ENCODE peak calls at places on chromosomes 12 and 14, in six cellular contexts. W, G, M, F, P and T are unnamed samples.

GRCh38 chr12:21539797-21540196 is 13.7 kb downstream of the SPX start:
- DNase-seq in W (no peak), G (no peak), M (no peak), F (no peak), P (no peak), T (no peak)

GRCh38 chr14:104184506-104184905 is 46.1 kb downstream of the KIF26A start:
- DNase-seq in W (no peak), G (no peak), M (no peak), F (no peak), P (no peak), T (no peak)

GRCh38 chr14:25150934-25151790 is 101.2 kb upstream of the STXBP6 start:
- DNase-seq in W (no peak), G (peak), M (peak), F (no peak), P (no peak), T (peak)

GRCh38 chr12:31728289-31728916 is 418 bp downstream of the AMN1 start:
- DNase-seq in W (peak), G (no peak), M (no peak), F (peak), P (no peak), T (peak)

GRCh38 chr12:24921251-24922038 is 27.5 kb downstream of the BCAT1 start:
- DNase-seq in W (no peak), G (no peak), M (no peak), F (no peak), P (no peak), T (no peak)

GRCh38 chr14:65738339-65738738 is 325.8 kb downstream of the FUT8 start:
- DNase-seq in W (no peak), G (no peak), M (no peak), F (no peak), P (no peak), T (no peak)

GRCh38 chr12:127773520-127773919 is 493.4 kb upstream of the TMEM132C start:
- DNase-seq in W (no peak), G (no peak), M (peak), F (no peak), P (no peak), T (no peak)

GRCh38 chr12:55935742-55936151 is 4.8 kb downstream of the DGKA start:
- DNase-seq in W (peak), G (no peak), M (no peak), F (peak), P (no peak), T (no peak)

GRCh38 chr12:94623161-94623920 is 27.0 kb downstream of the TMCC3 start:
- DNase-seq in W (no peak), G (no peak), M (no peak), F (no peak), P (no peak), T (peak)

GRCh38 chr12:125114365-125115141 is 49.3 kb downstream of the AACS start:
- DNase-seq in W (no peak), G (no peak), M (no peak), F (no peak), P (no peak), T (peak)

GRCh38 chr12:66453111-66453510 is 150.8 kb downstream of the HELB start:
- DNase-seq in W (no peak), G (no peak), M (no peak), F (no peak), P (no peak), T (no peak)

GRCh38 chr12:128794661-128795529 is 28.9 kb downstream of the SLC15A4 start:
- DNase-seq in W (no peak), G (no peak), M (no peak), F (no peak), P (no peak), T (peak)

GRCh38 chr14:100448376-100448775 is 125.2 kb downstream of the SLC25A47 start:
- DNase-seq in W (no peak), G (no peak), M (no peak), F (no peak), P (no peak), T (no peak)

GRCh38 chr14:26401170-26401968 is 196.5 kb downstream of the NOVA1 start:
- DNase-seq in W (no peak), G (no peak), M (no peak), F (no peak), P (no peak), T (no peak)

GRCh38 chr12:86006727-86007126 is 132.6 kb downstream of the NTS start:
- DNase-seq in W (no peak), G (no peak), M (no peak), F (no peak), P (no peak), T (no peak)

GRCh38 chr12:108884116-108885012 is 4.5 kb downstream of the DAO start:
- DNase-seq in W (peak), G (no peak), M (peak), F (peak), P (no peak), T (peak)

GRCh38 chr14:67683821-67684220 is 9.4 kb upstream of the VTI1B start:
- DNase-seq in W (no peak), G (no peak), M (no peak), F (no peak), P (no peak), T (no peak)

GRCh38 chr12:93841671-93842070 is 164.5 kb downstream of the CRADD start:
- DNase-seq in W (no peak), G (no peak), M (no peak), F (no peak), P (no peak), T (no peak)

GRCh38 chr14:65704850-65705249 is 292.3 kb downstream of the FUT8 start:
- DNase-seq in W (no peak), G (no peak), M (no peak), F (no peak), P (no peak), T (peak)

GRCh38 chr12:126198516-126198915 is 1133.3 kb downstream of the AACS start:
- DNase-seq in W (no peak), G (no peak), M (no peak), F (no peak), P (no peak), T (no peak)

GRCh38 chr14:96409701-96410100 is 17.8 kb downstream of the AK7 start:
- DNase-seq in W (peak), G (no peak), M (no peak), F (no peak), P (no peak), T (no peak)

GRCh38 chr12:122992386-122992785 is 11.9 kb downstream of the ARL6IP4 start:
- DNase-seq in W (no peak), G (no peak), M (peak), F (peak), P (no peak), T (no peak)

GRCh38 chr12:76029982-76030377 is 1.6 kb downstream of the PHLDA1 start:
- DNase-seq in W (peak), G (no peak), M (peak), F (no peak), P (no peak), T (no peak)

GRCh38 chr14:50402965-50403364 is 6.3 kb upstream of the CDKL1 start:
- DNase-seq in W (no peak), G (no peak), M (no peak), F (no peak), P (no peak), T (no peak)

GRCh38 chr12:45343269-45344051 is 127.6 kb downstream of the ANO6 start:
- DNase-seq in W (no peak), G (no peak), M (no peak), F (no peak), P (no peak), T (no peak)

GRCh38 chr12:66345212-66345611 is 42.9 kb downstream of the HELB start:
- DNase-seq in W (no peak), G (no peak), M (no peak), F (no peak), P (no peak), T (no peak)

GRCh38 chr12:64522316-64522715 is 70.4 kb downstream of the TBK1 start:
- DNase-seq in W (no peak), G (no peak), M (no peak), F (no peak), P (peak), T (peak)

GRCh38 chr12:62642509-62642908 is 175.9 kb downstream of the MON2 start:
- DNase-seq in W (no peak), G (no peak), M (no peak), F (no peak), P (no peak), T (no peak)

GRCh38 chr14:53670701-53671100 is 285.9 kb downstream of the BMP4 start:
- DNase-seq in W (no peak), G (peak), M (no peak), F (no peak), P (peak), T (no peak)

GRCh38 chr14:104563742-104564615 is 15.6 kb upstream of the C14orf180 start:
- DNase-seq in W (peak), G (no peak), M (peak), F (peak), P (no peak), T (peak)

GRCh38 chr12:14635776-14636175 is 60.6 kb downstream of the GUCY2C start:
- DNase-seq in W (no peak), G (no peak), M (no peak), F (no peak), P (no peak), T (no peak)

GRCh38 chr12:14643247-14643646 is 53.2 kb downstream of the GUCY2C start:
- DNase-seq in W (no peak), G (no peak), M (no peak), F (no peak), P (no peak), T (no peak)

GRCh38 chr12:14638066-14638465 is 58.3 kb downstream of the GUCY2C start:
- DNase-seq in W (no peak), G (no peak), M (no peak), F (no peak), P (no peak), T (no peak)
- TF ChIP-seq CTCF in W (no peak), G (no peak), M (no peak), F (no peak), P (no peak), T (no peak)

GRCh38 chr14:55577229-55577628 is 2.8 kb upstream of the KTN1 start:
- DNase-seq in W (no peak), G (no peak), M (no peak), F (no peak), P (no peak), T (peak)

GRCh38 chr14:55581011-55581806 is 1.2 kb downstream of the KTN1 start:
- DNase-seq in W (peak), G (no peak), M (no peak), F (peak), P (no peak), T (peak)

GRCh38 chr14:55580401-55581010 is 499 bp downstream of the KTN1 start:
- DNase-seq in W (peak), G (no peak), M (peak), F (peak), P (no peak), T (peak)

GRCh38 chr14:55579724-55580400 is at the start of gene KTN1:
- DNase-seq in W (peak), G (no peak), M (peak), F (peak), P (no peak), T (peak)

GRCh38 chr14:55578511-55578910 is 1.5 kb upstream of the KTN1 start:
- DNase-seq in W (no peak), G (no peak), M (peak), F (no peak), P (no peak), T (no peak)
- H3K4me3 ChIP-seq in W (no peak), G (peak), M (peak), F (peak), P (peak), T (no peak)

GRCh38 chr14:76644875-76645518 is 116.3 kb upstream of the VASH1 start:
- DNase-seq in W (peak), G (no peak), M (peak), F (no peak), P (no peak), T (peak)
- TF ChIP-seq CTCF in W (no peak), G (peak), M (peak), F (peak), P (peak), T (peak)

DNA sequence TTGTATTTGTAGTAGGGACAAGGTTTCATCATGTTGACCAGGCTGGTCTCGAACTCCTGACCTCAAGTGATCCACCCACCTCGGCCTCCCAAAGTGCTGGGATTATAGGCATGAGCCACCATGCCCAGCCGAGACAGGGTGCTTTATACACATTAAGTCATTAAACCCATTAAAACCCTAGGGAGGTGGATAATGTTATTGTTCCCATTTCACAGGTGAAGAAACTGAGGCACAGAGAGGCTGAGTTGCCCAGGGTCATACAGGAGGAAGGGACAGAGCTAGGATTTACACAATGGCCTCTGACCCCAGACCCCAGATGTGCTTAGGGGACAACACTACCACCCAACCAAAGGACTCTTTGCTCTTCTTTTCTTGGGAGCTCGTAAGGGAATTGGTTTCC is 51.0 kb upstream of the RIN3 start:
- DNase-seq in W (no peak), G (no peak), M (no peak), F (no peak), P (no peak), T (no peak)
- H3K4me3 ChIP-seq in W (no peak), G (no peak), M (no peak), F (no peak), P (no peak), T (no peak)

GRCh38 chr12:10896854-10897253 is 12.5 kb downstream of the TAS2R13 start:
- DNase-seq in W (no peak), G (no peak), M (no peak), F (no peak), P (no peak), T (no peak)

GRCh38 chr12:10900972-10901371 is 8.4 kb downstream of the TAS2R13 start:
- DNase-seq in W (no peak), G (no peak), M (no peak), F (no peak), P (no peak), T (no peak)

GRCh38 chr12:10904686-10905085 is 4.7 kb downstream of the TAS2R13 start:
- DNase-seq in W (no peak), G (no peak), M (no peak), F (no peak), P (no peak), T (no peak)

GRCh38 chr12:10900530-10900929 is 8.8 kb downstream of the TAS2R13 start:
- DNase-seq in W (no peak), G (no peak), M (no peak), F (no peak), P (no peak), T (no peak)

DNA sequence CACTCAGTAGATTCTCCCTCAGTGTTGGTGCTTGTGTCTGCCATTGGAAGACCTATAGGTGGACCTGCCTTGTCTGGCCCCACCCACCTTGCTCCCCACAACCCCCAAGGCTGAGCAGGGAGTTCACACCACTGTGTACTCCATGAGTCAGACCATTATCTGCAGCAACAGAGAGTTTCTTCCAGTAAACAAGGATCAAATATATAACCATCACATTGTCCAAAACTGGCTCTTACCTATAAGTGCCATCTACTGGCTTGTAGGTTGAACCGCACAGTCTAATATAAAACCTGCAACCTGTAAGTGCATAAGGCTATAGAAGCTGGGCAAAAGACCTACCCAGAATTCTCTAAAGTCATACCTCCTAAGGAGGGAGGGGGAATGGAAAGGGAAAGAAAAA is 7.9 kb downstream of the TAS2R13 start:
- DNase-seq in W (no peak), G (no peak), M (no peak), F (no peak), P (no peak), T (no peak)
- TF ChIP-seq CTCF in W (no peak), G (peak), M (no peak), F (no peak), P (no peak), T (no peak)

GRCh38 chr12:132812631-132813305 is 15.9 kb downstream of the GOLGA3 start:
- DNase-seq in W (no peak), G (no peak), M (no peak), F (no peak), P (peak), T (no peak)

GRCh38 chr12:132814232-132814631 is 14.4 kb downstream of the GOLGA3 start:
- DNase-seq in W (no peak), G (no peak), M (no peak), F (no peak), P (no peak), T (no peak)

GRCh38 chr12:132813443-132813842 is 15.2 kb downstream of the GOLGA3 start:
- DNase-seq in W (no peak), G (no peak), M (no peak), F (no peak), P (no peak), T (peak)

GRCh38 chr12:132824053-132824452 is 4.6 kb downstream of the GOLGA3 start:
- DNase-seq in W (no peak), G (no peak), M (no peak), F (no peak), P (no peak), T (no peak)

DNA sequence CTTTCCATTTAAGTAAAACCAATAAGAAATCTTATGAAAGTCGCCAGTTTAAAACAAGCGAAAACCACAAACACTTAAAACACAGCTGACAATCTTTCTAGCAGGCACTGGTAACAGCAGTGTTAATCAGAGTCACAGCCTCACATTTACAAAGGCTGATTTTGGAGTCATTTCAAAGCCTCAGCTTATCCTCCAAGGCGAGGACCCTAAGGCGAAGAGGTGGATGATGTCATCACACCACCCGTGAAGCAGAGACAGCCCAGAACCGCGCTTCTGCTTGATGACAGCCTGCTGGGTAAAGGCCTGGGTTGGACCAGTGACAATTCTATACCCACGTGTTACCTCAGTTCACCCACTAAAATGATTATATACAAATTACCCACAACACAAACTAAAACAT is 10.1 kb downstream of the GOLGA3 start:
- DNase-seq in W (no peak), G (no peak), M (no peak), F (no peak), P (no peak), T (no peak)
- H3K4me3 ChIP-seq in W (no peak), G (no peak), M (no peak), F (no peak), P (no peak), T (no peak)

GRCh38 chr12:116882742-116883141 is 1.5 kb upstream of the HRK start:
- DNase-seq in W (no peak), G (no peak), M (peak), F (no peak), P (no peak), T (no peak)
- TF ChIP-seq CTCF in W (no peak), G (peak), M (peak), F (no peak), P (peak), T (no peak)

GRCh38 chr12:116381240-116381743 is 103.8 kb upstream of the MED13L start:
- DNase-seq in W (no peak), G (no peak), M (no peak), F (no peak), P (no peak), T (no peak)
- H3K4me3 ChIP-seq in W (no peak), G (no peak), M (peak), F (no peak), P (peak), T (no peak)